ENCODE peak calls at places on chromosomes 5 and 9, in five cellular contexts. F is SJSA1, P is endodermal cell, L is HAP-1, A is dorsolateral prefrontal cortex. U is an unnamed sample. For H3K27me3, the result is how much of the 10 kb centered on the place peaks cover.

GRCh38 chr5:3531320-3531986 is 64.2 kb upstream of the IRX1 start:
- DNase-seq in F (no peak), P (peak), L (no peak), A (no peak), U (peak)

GRCh38 chr5:134438641-134439621 is 27.2 kb upstream of the CDKN2AIPNL start:
- DNase-seq in F (no peak), P (peak), L (no peak), A (peak), U (no peak)

GRCh38 chr5:31719988-31720387 is 81.1 kb downstream of the PDZD2 start:
- DNase-seq in F (no peak), P (no peak), L (no peak), A (no peak), U (no peak)

GRCh38 chr9:13904746-13905145 is 409.2 kb downstream of the NFIB start:
- DNase-seq in F (no peak), P (no peak), L (no peak), A (no peak), U (no peak)

GRCh38 chr5:74947961-74948613 is 81.9 kb upstream of the FAM169A start:
- DNase-seq in F (no peak), P (peak), L (no peak), A (no peak), U (peak)

GRCh38 chr9:34387239-34387638 is 10.5 kb upstream of the MYORG start:
- DNase-seq in F (no peak), P (no peak), L (no peak), A (no peak), U (no peak)

GRCh38 chr9:5438301-5439162 is 807 bp upstream of the PLGRKT start:
- DNase-seq in F (peak), P (peak), L (no peak), A (no peak), U (no peak)

GRCh38 chr5:138459311-138459710 is 6.0 kb upstream of the EGR1 start:
- DNase-seq in F (no peak), P (no peak), L (no peak), A (no peak), U (no peak)

GRCh38 chr5:95084757-95085156 is 200.1 kb downstream of the MCTP1 start:
- DNase-seq in F (no peak), P (no peak), L (no peak), A (no peak), U (no peak)

GRCh38 chr9:75238311-75238976 is 150.1 kb downstream of the OSTF1 start:
- DNase-seq in F (no peak), P (peak), L (peak), A (peak), U (peak)

GRCh38 chr5:6365977-6366590 is 12.3 kb downstream of the MED10 start:
- DNase-seq in F (peak), P (peak), L (no peak), A (peak), U (no peak)

GRCh38 chr5:74095871-74096270 is 469.9 kb downstream of the ARHGEF28 start:
- DNase-seq in F (no peak), P (no peak), L (no peak), A (no peak), U (no peak)

GRCh38 chr5:153551537-153552079 is 61.1 kb downstream of the GRIA1 start:
- DNase-seq in F (peak), P (peak), L (no peak), A (peak), U (peak)

GRCh38 chr5:138179277-138179857 is 455 bp downstream of the KIF20A start:
- DNase-seq in F (no peak), P (peak), L (no peak), A (peak), U (no peak)

GRCh38 chr9:35616681-35617459 is 1.3 kb downstream of the CD72 start:
- DNase-seq in F (peak), P (peak), L (no peak), A (no peak), U (no peak)

GRCh38 chr9:137139468-137140150 is 655 bp downstream of the GRIN1 start:
- DNase-seq in F (no peak), P (peak), L (no peak), A (no peak), U (no peak)
- H3K27me3 ChIP-seq in F (half or more), P (half or more), L (half or more), A (under half), U (half or more)

GRCh38 chr9:133496901-133497411 is 18.1 kb upstream of the SLC2A6 start:
- DNase-seq in F (no peak), P (no peak), L (no peak), A (no peak), U (no peak)

GRCh38 chr9:133499130-133499891 is 20.4 kb upstream of the SLC2A6 start:
- DNase-seq in F (no peak), P (no peak), L (no peak), A (no peak), U (no peak)

GRCh38 chr9:133497443-133497842 is 18.5 kb upstream of the SLC2A6 start:
- DNase-seq in F (no peak), P (no peak), L (no peak), A (no peak), U (no peak)

GRCh38 chr9:133502112-133502511 is 22.6 kb downstream of the MYMK start:
- DNase-seq in F (no peak), P (no peak), L (no peak), A (no peak), U (no peak)

DNA sequence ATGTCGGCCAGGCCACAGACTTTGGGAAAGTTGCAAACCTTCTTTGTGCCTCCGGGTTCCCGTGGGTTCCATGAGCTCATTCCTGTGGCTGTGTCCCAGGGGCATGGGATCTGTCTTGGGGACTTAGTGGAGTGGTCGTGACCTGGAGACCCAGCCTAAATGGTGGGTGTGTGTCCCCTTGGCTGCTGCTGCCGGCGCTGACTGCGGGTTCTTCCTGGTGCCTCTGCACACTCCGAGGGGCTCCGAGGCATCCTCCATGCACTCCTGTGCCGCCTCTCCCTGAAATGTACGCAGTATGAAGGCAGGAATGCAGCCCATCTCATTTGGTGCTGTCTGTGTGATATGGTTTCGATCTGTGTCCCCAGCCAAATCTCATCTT is 21.0 kb upstream of the SLC2A6 start:
- DNase-seq in F (no peak), P (no peak), L (no peak), A (no peak), U (no peak)
- H3K27me3 ChIP-seq in F (under half), P (under half), L (under half), A (under half), U (under half)

DNA sequence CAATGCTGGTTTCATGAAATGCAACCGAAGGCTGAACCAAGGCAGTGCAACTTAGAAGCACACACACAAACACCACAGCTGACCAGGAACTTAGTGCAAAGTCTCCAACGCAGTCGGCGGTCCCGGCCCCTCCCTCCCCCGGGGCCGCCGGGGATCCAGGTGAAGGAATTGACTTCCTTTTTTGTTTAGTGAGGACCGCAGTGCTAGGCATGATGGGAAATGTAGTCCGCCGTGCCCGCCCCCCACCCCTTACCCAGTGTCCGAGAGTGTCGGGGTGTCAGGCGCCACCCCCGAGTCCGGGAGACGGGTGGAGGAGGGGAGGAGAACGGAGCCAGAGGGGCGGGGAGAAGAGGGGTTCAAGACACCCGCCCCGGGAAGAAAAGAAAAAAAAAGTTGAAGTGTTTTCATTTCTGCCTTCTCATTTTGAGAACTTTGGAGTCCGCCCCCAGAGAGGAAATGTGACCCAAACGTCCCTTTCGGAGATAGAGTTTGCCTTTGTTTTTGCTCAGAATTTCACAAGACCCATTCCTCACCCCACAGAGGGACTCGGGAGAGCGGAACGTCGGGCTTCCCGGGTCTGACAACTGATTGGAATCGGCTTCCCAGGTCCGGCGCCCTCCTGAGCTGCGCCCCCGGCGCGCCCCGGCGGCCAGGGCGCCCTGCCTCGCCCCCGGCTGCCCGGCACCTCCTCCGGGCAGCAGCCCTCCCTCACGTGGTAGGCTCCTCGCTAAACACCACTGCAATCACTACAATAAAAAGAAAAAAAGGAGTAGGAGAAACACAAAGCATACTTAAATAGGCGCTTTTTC is 2.0 kb downstream of the IER5L start:
- DNase-seq in F (peak), P (peak), L (peak), A (peak), U (no peak)
- H3K27me3 ChIP-seq in F (under half), P (under half), L (under half), A (under half), U (under half)

GRCh38 chr9:109641079-109641659 is 138.8 kb upstream of the PALM2AKAP2 start:
- DNase-seq in F (no peak), P (no peak), L (no peak), A (no peak), U (no peak)
- H3K27me3 ChIP-seq in F (under half), P (half or more), L (under half), A (under half), U (half or more)

DNA sequence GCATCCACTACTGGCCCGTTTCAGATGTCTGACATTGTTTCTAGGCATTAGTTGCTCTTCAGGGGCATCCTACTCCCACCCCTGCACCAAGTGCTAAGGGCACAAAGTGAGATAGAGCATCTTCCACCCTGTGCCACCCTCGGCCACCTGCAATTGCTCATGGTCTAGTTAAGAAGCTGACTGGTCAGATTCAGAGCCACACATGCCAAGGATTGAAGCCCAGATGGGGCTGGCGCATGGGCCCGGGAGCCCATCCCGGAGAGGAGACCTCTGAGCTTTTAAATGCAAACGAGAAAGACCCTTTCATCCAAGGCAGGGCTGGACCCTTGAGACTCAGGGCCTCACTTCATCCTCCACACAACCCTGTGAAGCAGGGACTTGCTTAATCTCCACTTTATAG is 28.5 kb downstream of the HRH2 start:
- DNase-seq in F (no peak), P (no peak), L (no peak), A (no peak), U (no peak)
- H3K27me3 ChIP-seq in F (under half), P (under half), L (under half), A (under half), U (under half)

DNA sequence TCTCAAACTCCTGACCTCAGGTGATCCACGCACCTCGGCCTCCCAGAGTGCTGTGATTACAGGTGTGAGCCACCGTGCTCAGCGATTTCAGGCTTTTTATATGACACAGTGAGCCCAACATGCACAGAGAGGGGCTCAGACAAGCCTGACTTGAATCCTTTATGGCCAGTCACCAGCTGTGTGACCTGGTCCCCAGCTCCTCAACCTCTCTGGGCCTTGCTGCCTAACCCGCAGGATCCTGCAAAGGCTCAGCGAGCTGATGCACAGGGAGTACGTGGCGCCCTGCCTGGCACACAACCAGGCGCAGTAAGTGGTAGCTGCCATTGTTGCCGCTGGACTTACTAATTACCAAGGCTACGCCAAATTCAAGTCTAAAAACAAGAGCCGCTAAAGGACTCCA is 16.6 kb upstream of the NCS1 start:
- DNase-seq in F (no peak), P (no peak), L (no peak), A (no peak), U (no peak)
- H3K27me3 ChIP-seq in F (under half), P (under half), L (under half), A (under half), U (under half)

GRCh38 chr9:126521089-126521488 is 92.6 kb upstream of the LMX1B start:
- DNase-seq in F (no peak), P (no peak), L (no peak), A (no peak), U (no peak)
- H3K27me3 ChIP-seq in F (half or more), P (under half), L (under half), A (under half), U (under half)